ENCODE peak calls at places on chromosomes 16 and 17, in seven cellular contexts. D is skeletal muscle cell, N is heart right ventricle, H is heart left ventricle, M is KG1, Y is NCI-H187, Q is RPMI7951. U is an unnamed sample.

GRCh38 chr16:63981639-63982038 is 1140.2 kb downstream of the CDH11 start:
- DNase-seq in D (no peak), N (no peak), H (no peak), M (no peak), Y (no peak), Q (no peak), U (no peak)

GRCh38 chr17:45841883-45842525 is 2.7 kb upstream of the SPPL2C start:
- DNase-seq in D (no peak), N (no peak), H (no peak), M (no peak), Y (peak), Q (no peak), U (no peak)

GRCh38 chr17:73911726-73912359 is 267.6 kb upstream of the SDK2 start:
- DNase-seq in D (no peak), N (no peak), H (no peak), M (no peak), Y (no peak), Q (peak), U (no peak)

GRCh38 chr16:66640724-66641314 is 36.3 kb downstream of the CMTM3 start:
- DNase-seq in D (no peak), N (no peak), H (no peak), M (no peak), Y (no peak), Q (no peak), U (no peak)

GRCh38 chr17:51245535-51245934 is 14.3 kb downstream of the MBTD1 start:
- DNase-seq in D (no peak), N (no peak), H (no peak), M (no peak), Y (no peak), Q (no peak), U (no peak)

GRCh38 chr16:67723151-67723915 is 4.2 kb upstream of the GFOD2 start:
- DNase-seq in D (no peak), N (no peak), H (no peak), M (no peak), Y (no peak), Q (peak), U (no peak)

GRCh38 chr17:59877965-59878364 is 14.8 kb downstream of the TUBD1 start:
- DNase-seq in D (no peak), N (no peak), H (no peak), M (no peak), Y (no peak), Q (no peak), U (no peak)

GRCh38 chr17:81003711-81004335 is 12.2 kb downstream of the CHMP6 start:
- DNase-seq in D (no peak), N (no peak), H (no peak), M (no peak), Y (no peak), Q (peak), U (peak)

GRCh38 chr16:77157346-77157745 is 33.6 kb upstream of the MON1B start:
- DNase-seq in D (no peak), N (no peak), H (no peak), M (no peak), Y (no peak), Q (no peak), U (no peak)

GRCh38 chr16:79365687-79366086 is 234.8 kb downstream of the MAF start:
- DNase-seq in D (no peak), N (no peak), H (no peak), M (no peak), Y (no peak), Q (no peak), U (no peak)

GRCh38 chr17:16417896-16418683 is 2.7 kb downstream of the TRPV2 start:
- DNase-seq in D (no peak), N (no peak), H (no peak), M (no peak), Y (no peak), Q (peak), U (no peak)

GRCh38 chr17:13704333-13704732 is 102.6 kb upstream of the HS3ST3A1 start:
- DNase-seq in D (peak), N (no peak), H (no peak), M (no peak), Y (no peak), Q (no peak), U (no peak)

GRCh38 chr16:75304521-75305363 is 53.3 kb upstream of the BCAR1 start:
- DNase-seq in D (peak), N (peak), H (peak), M (no peak), Y (no peak), Q (peak), U (peak)

GRCh38 chr17:32875230-32875903 is 1.6 kb downstream of the MYO1D start:
- DNase-seq in D (no peak), N (no peak), H (no peak), M (no peak), Y (no peak), Q (no peak), U (no peak)

GRCh38 chr17:36468903-36469635 is 17.4 kb upstream of the ZNHIT3 start:
- DNase-seq in D (no peak), N (no peak), H (no peak), M (no peak), Y (peak), Q (no peak), U (no peak)

GRCh38 chr16:56629531-56629930 is 2.9 kb upstream of the MT1M start:
- DNase-seq in D (no peak), N (no peak), H (no peak), M (no peak), Y (no peak), Q (no peak), U (no peak)

GRCh38 chr16:57569306-57569946 is 27.0 kb downstream of the ADGRG5 start:
- DNase-seq in D (no peak), N (no peak), H (no peak), M (no peak), Y (no peak), Q (no peak), U (no peak)

GRCh38 chr17:60554377-60554788 is 28.3 kb upstream of the APPBP2 start:
- DNase-seq in D (peak), N (no peak), H (no peak), M (no peak), Y (no peak), Q (peak), U (no peak)

GRCh38 chr16:4008116-4008515 is 108.1 kb downstream of the ADCY9 start:
- DNase-seq in D (no peak), N (no peak), H (no peak), M (no peak), Y (no peak), Q (no peak), U (no peak)

GRCh38 chr17:80063815-80064585 is 27.6 kb downstream of the CCDC40 start:
- DNase-seq in D (peak), N (peak), H (no peak), M (no peak), Y (no peak), Q (peak), U (peak)

GRCh38 chr17:62193297-62193696 is 128.2 kb upstream of the MED13 start:
- DNase-seq in D (no peak), N (no peak), H (no peak), M (no peak), Y (no peak), Q (no peak), U (no peak)

GRCh38 chr16:89586853-89587252 is 11.3 kb downstream of the CPNE7 start:
- DNase-seq in D (no peak), N (no peak), H (no peak), M (no peak), Y (no peak), Q (no peak), U (no peak)

GRCh38 chr17:43994272-43995149 is 9.9 kb upstream of the NAGS start:
- DNase-seq in D (no peak), N (peak), H (peak), M (peak), Y (no peak), Q (peak), U (peak)

GRCh38 chr16:8878523-8878911 is 3.6 kb upstream of the LITAFD start:
- DNase-seq in D (peak), N (no peak), H (no peak), M (no peak), Y (no peak), Q (peak), U (no peak)

GRCh38 chr16:10172848-10173655 is 9.2 kb downstream of the GRIN2A start:
- DNase-seq in D (no peak), N (no peak), H (no peak), M (no peak), Y (no peak), Q (peak), U (no peak)

GRCh38 chr16:3256876-3257465 is 538 bp upstream of the MEFV start:
- DNase-seq in D (no peak), N (no peak), H (no peak), M (no peak), Y (no peak), Q (peak), U (no peak)

GRCh38 chr16:30457743-30458560 is 12.3 kb upstream of the SEPHS2 start:
- DNase-seq in D (no peak), N (no peak), H (no peak), M (no peak), Y (no peak), Q (no peak), U (no peak)

GRCh38 chr16:89183975-89184684 is 12.6 kb downstream of the CDH15 start:
- DNase-seq in D (no peak), N (peak), H (no peak), M (no peak), Y (no peak), Q (no peak), U (no peak)

GRCh38 chr16:28155293-28155692 is 56.5 kb downstream of the XPO6 start:
- DNase-seq in D (no peak), N (no peak), H (no peak), M (no peak), Y (no peak), Q (no peak), U (no peak)

GRCh38 chr17:49836111-49837030 is 11.5 kb downstream of the TAC4 start:
- DNase-seq in D (no peak), N (no peak), H (no peak), M (no peak), Y (no peak), Q (no peak), U (no peak)

GRCh38 chr16:66610111-66610820 is 5.8 kb downstream of the CMTM3 start:
- DNase-seq in D (no peak), N (no peak), H (no peak), M (no peak), Y (no peak), Q (no peak), U (no peak)

GRCh38 chr16:3119701-3120408 is 7.5 kb downstream of the ZNF205 start:
- DNase-seq in D (no peak), N (no peak), H (no peak), M (no peak), Y (no peak), Q (no peak), U (no peak)

U was measured in left ventricle myocardium superior.